ENCODE peak calls at places on chromosomes 7 and 10, in five cellular contexts. J, N, H, F and K are unnamed samples.

GRCh38 chr7:108147031-108147563 is 16.9 kb upstream of the LAMB4 start:
- DNase-seq in N (no peak), F (peak), H (no peak), J (no peak), K (peak)

GRCh38 chr10:32139223-32140073 is 83.2 kb upstream of the KIF5B start:
- DNase-seq in F (peak), H (peak), J (peak), N (peak), K (no peak)

GRCh38 chr10:48399056-48399541 is 92.6 kb downstream of the MAPK8 start:
- DNase-seq in H (peak), J (peak), F (no peak), N (peak), K (peak)

GRCh38 chr10:22356324-22356873 is 11.1 kb downstream of the SPAG6 start:
- DNase-seq in J (no peak), N (no peak), H (no peak), F (no peak), K (no peak)

GRCh38 chr10:50224330-50224952 is 26.9 kb downstream of the ASAH2 start:
- DNase-seq in J (peak), H (peak), F (no peak), N (peak), K (peak)

GRCh38 chr10:118911361-118911760 is 118.2 kb upstream of the NANOS1 start:
- DNase-seq in N (peak), J (peak), H (no peak), F (no peak), K (no peak)

GRCh38 chr7:25240340-25240739 is 12.1 kb upstream of the NPVF start:
- DNase-seq in H (no peak), N (no peak), F (peak), J (no peak), K (no peak)

GRCh38 chr7:102991540-102992214 is 78.9 kb downstream of the LRRC17 start:
- DNase-seq in N (peak), H (no peak), J (peak), F (no peak), K (no peak)

GRCh38 chr10:103067951-103068350 is 125.1 kb downstream of the NT5C2 start:
- DNase-seq in H (no peak), F (no peak), N (no peak), J (no peak), K (no peak)

GRCh38 chr10:25026463-25026862 is 10.1 kb downstream of the THNSL1 start:
- DNase-seq in F (no peak), J (peak), N (peak), H (no peak), K (no peak)

GRCh38 chr7:94382746-94383145 is 11.9 kb upstream of the COL1A2 start:
- DNase-seq in H (no peak), N (peak), J (peak), F (no peak), K (no peak)

GRCh38 chr10:132375116-132375794 is 21.7 kb upstream of the PWWP2B start:
- DNase-seq in F (no peak), J (no peak), N (no peak), H (no peak), K (no peak)

GRCh38 chr10:24617771-24618396 is 105.8 kb downstream of the ARHGAP21 start:
- DNase-seq in H (peak), N (peak), J (peak), F (peak), K (peak)

GRCh38 chr10:68938117-68938516 is 17.9 kb upstream of the DDX21 start:
- DNase-seq in N (no peak), H (no peak), J (peak), F (no peak), K (no peak)

GRCh38 chr7:102434039-102434481 is 685 bp downstream of the ORAI2 start:
- DNase-seq in H (no peak), J (no peak), N (no peak), F (no peak), K (no peak)